ENCODE peak calls at places on chromosome 21, in five cellular contexts. O is breast epithelium, F is stomach, H is suprapubic skin, A is upper lobe of left lung. M is an unnamed sample. For H3K9me3 and H3K4me1, the result is how much of the 10 kb centered on the place peaks cover.

GRCh38 chr21:16239659-16240265 is 510.0 kb downstream of the USP25 start:
- DNase-seq in O (no peak), A (no peak), F (no peak), H (no peak), M (no peak)

GRCh38 chr21:32350981-32351380 is 41.8 kb downstream of the URB1 start:
- DNase-seq in F (no peak), A (no peak), O (no peak), H (no peak), M (no peak)

GRCh38 chr21:39189857-39190604 is 6.8 kb upstream of the PSMG1 start:
- DNase-seq in A (no peak), H (no peak), O (no peak), F (no peak), M (no peak)

GRCh38 chr21:24290151-24290833 is 1317.0 kb downstream of the MRPL39 start:
- DNase-seq in A (no peak), F (no peak), O (no peak), H (no peak), M (no peak)

GRCh38 chr21:46554431-46555224 is 50.3 kb downstream of the S100B start:
- DNase-seq in O (no peak), H (peak), F (peak), A (peak), M (no peak)

GRCh38 chr21:14767192-14767852 is 221.2 kb upstream of the SAMSN1 start:
- DNase-seq in H (no peak), A (no peak), F (no peak), O (no peak), M (no peak)

GRCh38 chr21:15211491-15212133 is 146.8 kb upstream of the NRIP1 start:
- DNase-seq in F (no peak), O (no peak), A (no peak), H (no peak), M (no peak)

GRCh38 chr21:17495680-17496079 is 17.2 kb upstream of the CXADR start:
- DNase-seq in F (no peak), A (no peak), H (no peak), O (no peak), M (no peak)

GRCh38 chr21:45219517-45219916 is 68.2 kb downstream of the POFUT2 start:
- DNase-seq in O (no peak), F (no peak), H (no peak), A (no peak), M (no peak)

GRCh38 chr21:40210251-40210650 is 343.0 kb downstream of the PCP4 start:
- DNase-seq in F (no peak), A (no peak), O (no peak), H (no peak), M (no peak)
- H3K9me3 ChIP-seq in F (under half), A (under half), O (under half), H (under half), M (under half)

GRCh38 chr21:34223376-34223775 is 140.4 kb upstream of the KCNE2 start:
- DNase-seq in F (no peak), A (no peak), O (no peak), H (no peak), M (no peak)
- H3K4me1 ChIP-seq in F (under half), A (under half), O (under half), H (under half), M (under half)

DNA sequence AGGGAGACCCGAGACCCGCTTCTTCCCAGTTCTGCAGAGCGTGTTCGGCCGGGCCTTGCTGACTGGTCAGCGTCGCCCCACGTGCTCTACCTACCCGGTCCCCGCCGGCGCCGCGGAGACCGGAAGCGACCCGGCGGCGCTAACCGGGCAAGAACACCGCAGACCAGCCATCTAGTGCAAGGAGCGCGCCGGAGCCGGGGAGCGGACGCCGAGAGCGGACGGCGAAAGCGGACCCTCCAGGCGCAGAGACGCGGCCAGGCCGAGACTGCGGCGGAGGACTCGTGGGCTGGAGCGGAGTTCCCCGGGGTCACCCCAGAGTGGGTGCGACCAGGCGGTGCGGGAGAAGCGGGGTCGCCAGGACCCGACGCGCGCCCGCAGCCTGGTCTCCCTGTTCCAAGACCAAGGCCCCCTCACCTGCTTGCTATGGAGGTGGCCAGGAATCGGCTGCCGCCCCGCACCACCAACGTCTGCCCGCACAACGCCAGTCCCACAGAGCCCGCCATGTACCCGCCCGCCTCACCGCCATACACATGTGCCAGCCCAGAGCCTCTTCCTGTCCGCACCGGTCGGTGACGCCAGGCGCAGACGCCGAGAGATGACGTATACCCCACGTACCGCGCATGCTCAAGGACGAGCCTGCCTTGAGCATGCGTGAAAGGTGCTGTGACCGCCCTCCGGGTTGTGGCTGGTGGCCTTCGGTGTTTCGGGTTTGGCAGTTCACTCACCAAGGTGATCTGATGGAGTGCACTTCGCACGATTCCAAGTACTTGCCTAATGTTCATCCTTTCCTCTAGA is at the start of gene WDR4:
- DNase-seq in H (peak), F (peak), A (peak), O (peak), M (peak)
- TF ChIP-seq POLR2A in H (peak), F (peak), A (peak), O (peak), M (no peak)

DNA sequence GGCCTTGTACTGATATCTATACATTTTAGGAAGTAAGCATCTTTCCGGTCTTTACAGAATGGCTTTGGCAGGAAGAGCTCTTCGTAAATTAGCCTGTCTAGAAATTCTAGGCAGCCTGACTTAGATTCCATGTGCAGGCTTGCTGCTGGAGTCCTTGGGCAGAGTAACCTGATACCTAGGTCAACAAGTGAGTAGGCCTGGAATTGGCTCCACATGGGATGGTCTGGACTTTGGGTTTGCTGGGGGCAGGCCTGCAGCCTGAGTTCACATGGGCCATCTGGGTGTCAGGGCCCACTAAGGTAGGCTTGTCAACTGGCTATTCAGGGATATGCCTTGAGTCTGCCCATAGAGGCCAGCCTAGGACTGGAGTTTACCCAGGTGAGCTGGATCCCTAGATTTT is 59.6 kb upstream of the CYYR1 start:
- DNase-seq in O (no peak), F (no peak), A (no peak), H (no peak), M (no peak)
- H3K9me3 ChIP-seq in O (under half), F (under half), A (under half), H (under half), M (under half)

DNA sequence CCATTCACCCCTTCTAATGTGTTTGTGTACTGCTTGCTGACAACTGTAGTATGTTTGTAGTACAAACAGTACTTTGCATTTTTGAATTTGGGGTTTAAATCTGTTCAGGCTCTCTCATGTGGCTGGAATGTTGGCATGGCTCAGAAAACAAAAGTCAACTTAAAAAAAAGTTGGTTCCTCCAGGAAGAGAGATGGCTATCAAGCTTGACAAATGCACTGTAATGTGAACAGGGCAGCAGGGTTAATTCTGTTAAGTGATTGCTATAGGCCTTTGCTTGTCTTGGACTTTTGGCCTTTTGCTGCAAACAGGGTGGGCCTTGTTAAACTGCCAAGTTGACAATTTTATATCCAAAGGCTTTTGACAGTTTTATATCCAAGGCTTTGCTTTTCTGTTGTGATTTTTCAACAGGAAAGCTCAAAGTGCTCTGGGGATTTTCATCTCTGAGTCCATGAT is 169.8 kb downstream of the LTN1 start:
- DNase-seq in O (no peak), A (no peak), H (no peak), F (no peak), M (no peak)
- H3K4me1 ChIP-seq in O (under half), A (under half), H (under half), F (under half), M (under half)

DNA sequence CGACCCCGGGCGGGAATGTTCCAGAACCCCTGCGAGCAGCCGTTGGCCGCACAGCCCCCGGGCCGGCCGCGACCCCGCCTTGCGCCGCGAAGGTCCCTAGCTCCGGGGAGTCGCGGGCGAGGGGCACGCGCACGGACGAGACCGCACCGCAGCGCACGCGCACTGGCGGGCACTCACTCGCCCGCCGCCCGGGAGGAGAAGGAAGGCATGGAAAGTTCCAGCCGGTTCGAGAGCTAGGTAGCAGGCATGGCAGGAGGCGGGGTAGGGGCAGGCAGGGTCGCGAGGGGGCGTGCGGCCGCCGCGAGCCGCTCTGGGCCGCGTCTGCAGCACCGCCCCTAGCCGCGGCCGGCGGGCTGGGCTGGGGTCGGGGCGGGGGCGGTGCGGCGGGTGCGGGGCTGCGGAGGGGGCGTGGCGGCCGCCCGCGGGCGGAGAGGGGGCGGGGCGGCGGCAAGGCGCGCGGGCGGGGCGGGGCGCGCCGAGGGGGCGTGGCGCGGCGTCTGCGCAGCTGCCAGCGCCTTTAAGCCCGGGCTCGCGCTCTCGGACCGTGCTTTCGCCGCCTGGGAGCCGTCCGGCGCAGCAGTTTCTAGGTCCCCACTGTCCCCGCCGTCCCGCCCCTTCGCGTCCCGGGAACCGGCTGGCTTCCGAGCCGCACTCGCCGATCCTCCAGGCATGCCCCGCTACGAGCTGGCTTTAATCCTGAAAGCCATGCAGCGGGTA is at the start of the genes MRPS6 and SLC5A3:
- DNase-seq in H (peak), A (peak), O (peak), F (peak), M (peak)
- TF ChIP-seq POLR2A in H (no peak), A (no peak), O (peak), F (peak), M (no peak)

GRCh38 chr21:27818847-27819246 is 852.0 kb upstream of the ADAMTS5 start:
- DNase-seq in F (no peak), A (no peak), O (no peak), H (no peak), M (no peak)

GRCh38 chr21:27819299-27819698 is 852.4 kb upstream of the ADAMTS5 start:
- DNase-seq in A (no peak), H (no peak), F (no peak), O (no peak), M (no peak)

GRCh38 chr21:27814226-27814625 is 847.3 kb upstream of the ADAMTS5 start:
- DNase-seq in H (no peak), F (no peak), A (no peak), O (no peak), M (no peak)

GRCh38 chr21:27817902-27818623 is 851.2 kb upstream of the ADAMTS5 start:
- DNase-seq in H (no peak), O (no peak), F (no peak), A (no peak), M (no peak)

GRCh38 chr21:27817061-27817460 is 850.2 kb upstream of the ADAMTS5 start:
- DNase-seq in A (no peak), H (no peak), O (no peak), F (no peak), M (no peak)
- H3K9me3 ChIP-seq in A (under half), H (under half), O (under half), F (under half), M (under half)

DNA sequence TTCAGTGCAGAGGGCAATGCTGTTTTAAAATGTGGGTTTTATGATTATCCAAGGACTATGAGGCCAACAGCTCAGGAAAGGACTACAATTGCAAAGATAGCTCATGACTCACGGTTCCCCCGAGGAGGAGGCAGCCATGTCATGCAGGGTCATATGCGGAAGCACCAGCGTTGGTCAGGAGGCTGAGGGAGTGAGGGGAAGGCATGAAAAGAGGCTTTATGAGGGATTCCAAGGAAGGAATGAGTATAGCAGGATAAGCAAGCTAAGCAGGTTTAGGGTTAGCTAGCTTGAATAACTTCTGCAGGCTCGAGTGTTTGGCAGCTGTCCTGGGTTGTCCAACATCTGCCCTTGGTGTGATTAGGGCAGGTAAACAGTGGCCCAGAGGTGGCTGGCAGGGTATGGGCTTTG is 495.1 kb downstream of the SETD4 start:
- DNase-seq in O (no peak), H (no peak), A (no peak), F (peak), M (no peak)
- H3K4me1 ChIP-seq in O (under half), H (under half), A (under half), F (under half), M (under half)

DNA sequence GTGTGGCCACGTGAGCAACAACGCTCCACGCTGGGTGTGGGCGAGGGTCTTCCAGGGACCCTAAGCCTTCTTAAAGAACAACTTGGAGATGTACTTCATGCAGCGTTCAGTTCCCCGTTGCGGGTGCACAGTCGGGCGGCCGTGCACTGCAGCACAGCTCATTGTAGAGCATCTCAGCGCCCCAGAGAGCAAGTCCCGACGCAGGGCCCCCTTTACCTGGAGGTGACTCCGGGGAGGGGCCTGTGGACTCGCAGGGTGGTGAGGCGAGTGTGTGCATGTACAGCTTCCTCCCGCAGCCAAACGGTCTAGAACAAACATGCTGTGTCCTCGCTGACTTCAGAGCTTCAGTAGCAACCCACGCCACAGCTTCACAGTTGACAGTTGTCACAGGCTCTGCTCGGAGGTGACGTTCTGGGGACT is 19.5 kb downstream of the RRP1 start:
- DNase-seq in F (no peak), A (peak), O (no peak), H (no peak), M (no peak)
- TF ChIP-seq POLR2A in F (no peak), A (no peak), O (no peak), H (no peak), M (no peak)

M was measured in esophagus squamous epithelium.